ENCODE peak calls at places on chromosomes 4 and X, in four cellular contexts. D is WTC11, S is K562, H is HepG2. Q is an unnamed sample.

GRCh38 chr4:88757776-88758175 is 60.1 kb upstream of the NAP1L5 start:
- DNase-seq in S (no peak), D (no peak), H (no peak), Q (no peak)

GRCh38 chrX:5976332-5976731 is 252.3 kb downstream of the NLGN4X start:
- DNase-seq in H (no peak), S (no peak), D (no peak), Q (no peak)

GRCh38 chr4:151993521-151993920 is 232.7 kb upstream of the GATB start:
- DNase-seq in S (no peak), D (no peak), H (no peak), Q (no peak)

GRCh38 chr4:25113915-25114904 is 46.0 kb downstream of the SEPSECS start:
- DNase-seq in D (no peak), S (no peak), H (no peak), Q (no peak)

GRCh38 chr4:73705056-73705432 is 35.3 kb upstream of the CXCL8 start:
- DNase-seq in S (no peak), D (no peak), H (no peak), Q (no peak)

GRCh38 chrX:41695464-41695863 is 6.7 kb downstream of the GPR34 start:
- DNase-seq in S (no peak), D (no peak), H (no peak), Q (no peak)

GRCh38 chr4:124206779-124207605 is 505.5 kb downstream of the ANKRD50 start:
- DNase-seq in D (no peak), S (no peak), H (no peak), Q (no peak)

GRCh38 chrX:21840199-21840557 is 761 bp downstream of the MBTPS2 start:
- DNase-seq in S (no peak), D (no peak), H (no peak), Q (no peak)

GRCh38 chr4:173246719-173247118 is 78.1 kb downstream of the GALNT7 start:
- DNase-seq in H (no peak), D (no peak), S (no peak), Q (no peak)

GRCh38 chrX:6505960-6506359 is 29.0 kb downstream of the VCX3A start:
- DNase-seq in S (no peak), D (no peak), H (no peak), Q (no peak)

GRCh38 chr4:83387922-83388676 is 53.5 kb upstream of the HPSE start:
- DNase-seq in H (no peak), S (no peak), D (no peak), Q (no peak)

GRCh38 chr4:33722254-33722653 is 2522.1 kb downstream of the ARAP2 start:
- DNase-seq in D (no peak), S (no peak), H (no peak), Q (no peak)

GRCh38 chr4:139603576-139604387 is 47.8 kb upstream of the SETD7 start:
- DNase-seq in S (peak), D (peak), H (peak), Q (peak)

GRCh38 chr4:163107754-163108153 is 58.9 kb downstream of the NAF1 start:
- DNase-seq in D (no peak), S (no peak), H (no peak), Q (no peak)

GRCh38 chrX:17046478-17047097 is 100.1 kb downstream of the REPS2 start:
- DNase-seq in S (peak), D (peak), H (peak), Q (peak)

GRCh38 chr4:151676301-151676700 is 84.5 kb downstream of the GATB start:
- DNase-seq in H (no peak), D (no peak), S (no peak), Q (no peak)

GRCh38 chr4:95319169-95319568 is 229.6 kb downstream of the UNC5C start:
- DNase-seq in H (no peak), S (no peak), D (no peak), Q (no peak)

DNA sequence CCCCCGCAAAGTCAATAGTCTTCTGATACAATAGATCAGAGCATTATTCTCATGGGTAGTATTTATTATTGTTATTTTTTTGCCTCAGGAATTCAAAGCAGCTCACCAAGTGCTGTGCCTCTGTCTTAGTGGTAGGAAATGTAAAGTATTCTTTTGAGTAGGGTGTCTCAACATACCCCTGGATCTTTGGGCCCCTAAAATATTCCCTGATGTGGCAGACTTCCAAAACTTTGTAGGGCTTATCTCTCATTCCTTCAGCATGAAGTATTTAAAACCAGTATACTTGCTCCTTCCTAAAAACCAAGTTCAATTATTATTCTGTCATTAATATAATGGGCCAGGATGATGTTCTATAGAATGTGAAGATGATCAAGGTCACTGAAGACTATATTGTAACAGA is 115.3 kb upstream of the ZNF827 start:
- DNase-seq in H (no peak), D (no peak), S (no peak), Q (no peak)
- TF ChIP-seq CREM in H (no peak), D (no peak), S (no peak), Q (no peak)

DNA sequence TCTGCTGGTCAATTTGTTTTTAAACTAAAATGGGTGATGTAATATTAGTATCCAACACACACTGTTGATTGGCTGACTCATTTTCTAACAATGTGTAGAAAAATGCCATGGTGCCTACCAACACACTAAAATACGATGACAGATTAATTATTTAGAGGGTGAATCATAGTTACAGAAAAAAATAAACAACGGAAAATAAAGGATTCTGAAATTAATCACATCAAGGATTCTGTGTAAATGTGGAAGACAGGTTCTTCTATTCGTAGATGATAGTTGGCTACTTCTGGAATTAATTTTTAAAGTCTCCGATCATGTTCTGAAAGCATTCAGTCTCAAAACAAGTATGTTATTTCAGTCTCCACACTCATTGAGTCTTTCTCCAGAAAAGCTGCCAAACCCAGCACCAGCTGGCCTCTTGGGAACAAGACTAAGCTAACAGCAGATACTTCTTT is 8.2 kb upstream of the IQCM start:
- DNase-seq in D (no peak), H (no peak), S (no peak), Q (no peak)
- TF ChIP-seq CREM in D (no peak), H (no peak), S (no peak), Q (no peak)

GRCh38 chrX:49308604-49309269 is 5.3 kb downstream of the GAGE10 start:
- DNase-seq in H (no peak), S (no peak), D (no peak), Q (no peak)
- TF ChIP-seq CREM in H (no peak), S (peak), D (no peak), Q (no peak)

DNA sequence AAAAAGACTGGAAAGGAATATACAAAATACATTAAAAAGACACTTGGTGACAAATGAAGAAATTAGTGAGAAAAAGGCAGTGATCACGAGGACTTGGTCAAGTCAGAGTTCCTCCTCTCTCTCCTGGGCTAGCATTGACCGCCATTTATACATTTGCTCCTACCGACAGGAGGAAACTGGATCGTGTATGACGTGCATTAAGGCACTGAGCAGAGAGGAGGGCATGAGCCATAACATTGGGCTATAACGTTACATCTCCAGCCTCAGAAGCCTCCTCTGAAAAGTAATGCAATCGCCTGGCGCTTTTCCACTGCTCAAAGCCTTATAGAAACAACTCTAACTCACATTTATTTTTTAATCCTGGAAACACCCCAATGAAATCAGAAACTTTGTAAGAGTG is 10.5 kb downstream of the OTOP1 start:
- DNase-seq in D (no peak), H (no peak), S (no peak), Q (no peak)
- TF ChIP-seq CREM in D (no peak), H (no peak), S (no peak), Q (no peak)

GRCh38 chr4:141309864-141310263 is 89.2 kb downstream of the ZNF330 start:
- DNase-seq in S (no peak), D (no peak), H (no peak), Q (peak)

GRCh38 chr4:141304346-141304745 is 83.7 kb downstream of the ZNF330 start:
- DNase-seq in H (no peak), S (no peak), D (no peak), Q (no peak)

GRCh38 chr4:141306331-141306730 is 85.6 kb downstream of the ZNF330 start:
- DNase-seq in D (no peak), S (no peak), H (no peak), Q (no peak)

GRCh38 chr4:141302926-141303325 is 82.2 kb downstream of the ZNF330 start:
- DNase-seq in D (no peak), S (no peak), H (no peak), Q (no peak)

GRCh38 chr4:141307241-141307689 is 86.6 kb downstream of the ZNF330 start:
- DNase-seq in D (peak), S (peak), H (peak), Q (peak)
- TF ChIP-seq CREM in D (no peak), S (no peak), H (no peak), Q (peak)